ENCODE peak calls at places on chromosomes 5 and 9, in eight cellular contexts. One of them, this sample, is unnamed.
A peak's percentile ranks its signal among the peaks of the same experiment; 100 is the strongest.

GRCh38 chr5:108430931-108431608 is 49.2 kb upstream of the FBXL17 start:
- DNase-seq in SK-N-SH: no peak
- DNase-seq in Panc1: no peak
- DNase-seq in K562: no peak
- DNase-seq in A549: no peak
- DNase-seq in HCT116: no peak
- DNase-seq in GM23338: no peak
- DNase-seq in HepG2: no peak
- DNase-seq in this sample: no peak

GRCh38 chr9:136860529-136860928 is 5.6 kb downstream of the EDF1 start:
- DNase-seq in SK-N-SH: no peak
- DNase-seq in Panc1: no peak
- DNase-seq in K562: no peak
- DNase-seq in A549: no peak
- DNase-seq in HCT116: no peak
- DNase-seq in GM23338: no peak
- DNase-seq in HepG2: no peak
- DNase-seq in this sample: no peak

GRCh38 chr9:74940600-74940999 is 12.1 kb downstream of the C9orf40 start:
- DNase-seq in SK-N-SH: no peak
- DNase-seq in Panc1: no peak
- DNase-seq in K562: no peak
- DNase-seq in A549: no peak
- DNase-seq in HCT116: no peak
- DNase-seq in GM23338: peak; percentile 48
- DNase-seq in HepG2: peak; percentile 85
- DNase-seq in this sample: no peak

GRCh38 chr5:12023614-12024241 is 119.5 kb upstream of the CTNND2 start:
- DNase-seq in SK-N-SH: peak; percentile 6
- DNase-seq in Panc1: peak; percentile 28
- DNase-seq in K562: no peak
- DNase-seq in A549: no peak
- DNase-seq in HCT116: no peak
- DNase-seq in GM23338: peak; percentile 79
- DNase-seq in HepG2: peak; percentile 33
- DNase-seq in this sample: no peak

GRCh38 chr9:6667633-6668280 is 22.2 kb upstream of the GLDC start:
- DNase-seq in SK-N-SH: peak; percentile 75
- DNase-seq in Panc1: no peak
- DNase-seq in K562: peak; percentile 15
- DNase-seq in A549: peak; percentile 73
- DNase-seq in HCT116: no peak
- DNase-seq in GM23338: peak; percentile 57
- DNase-seq in HepG2: no peak
- DNase-seq in this sample: no peak

GRCh38 chr9:89359636-89360315 is 41.5 kb downstream of the SECISBP2 start:
- DNase-seq in SK-N-SH: no peak
- DNase-seq in Panc1: no peak
- DNase-seq in K562: no peak
- DNase-seq in A549: no peak
- DNase-seq in HCT116: no peak
- DNase-seq in GM23338: no peak
- DNase-seq in HepG2: no peak
- DNase-seq in this sample: no peak

GRCh38 chr9:114282104-114282485 is 40.8 kb upstream of the ORM1 start:
- DNase-seq in SK-N-SH: no peak
- DNase-seq in Panc1: no peak
- DNase-seq in K562: no peak
- DNase-seq in A549: no peak
- DNase-seq in HCT116: no peak
- DNase-seq in GM23338: no peak
- DNase-seq in HepG2: no peak
- DNase-seq in this sample: no peak

GRCh38 chr5:54905942-54906537 is 79.4 kb downstream of the ESM1 start:
- DNase-seq in SK-N-SH: peak; percentile 38
- DNase-seq in Panc1: peak; percentile 24
- DNase-seq in K562: peak; percentile 43
- DNase-seq in A549: peak; percentile 42
- DNase-seq in HCT116: peak; percentile 44
- DNase-seq in GM23338: peak; percentile 87
- DNase-seq in HepG2: peak; percentile 30
- DNase-seq in this sample: peak; percentile 14

GRCh38 chr5:132905938-132906337 is 32.5 kb downstream of the LEAP2 start:
- DNase-seq in SK-N-SH: no peak
- DNase-seq in Panc1: no peak
- DNase-seq in K562: no peak
- DNase-seq in A549: no peak
- DNase-seq in HCT116: no peak
- DNase-seq in GM23338: peak; percentile 32
- DNase-seq in HepG2: peak; percentile 79
- DNase-seq in this sample: peak; percentile 14

GRCh38 chr5:164687391-164687790 is 1182.0 kb downstream of the MAT2B start:
- DNase-seq in SK-N-SH: no peak
- DNase-seq in Panc1: no peak
- DNase-seq in K562: no peak
- DNase-seq in A549: no peak
- DNase-seq in HCT116: no peak
- DNase-seq in GM23338: no peak
- DNase-seq in HepG2: no peak
- DNase-seq in this sample: no peak

GRCh38 chr5:4555739-4556285 is 584.3 kb upstream of the ADAMTS16 start:
- DNase-seq in SK-N-SH: no peak
- DNase-seq in Panc1: no peak
- DNase-seq in K562: no peak
- DNase-seq in A549: no peak
- DNase-seq in HCT116: no peak
- DNase-seq in GM23338: no peak
- DNase-seq in HepG2: no peak
- DNase-seq in this sample: no peak

GRCh38 chr5:148805323-148806290 is 20.8 kb upstream of the ADRB2 start:
- DNase-seq in SK-N-SH: peak; percentile 36
- DNase-seq in Panc1: no peak
- DNase-seq in K562: peak; percentile 52
- DNase-seq in A549: no peak
- DNase-seq in HCT116: no peak
- DNase-seq in GM23338: peak; percentile 22
- DNase-seq in HepG2: no peak
- DNase-seq in this sample: peak; percentile 85

GRCh38 chr5:169146158-169146557 is 154.8 kb downstream of the SLIT3 start:
- DNase-seq in SK-N-SH: no peak
- DNase-seq in Panc1: no peak
- DNase-seq in K562: no peak
- DNase-seq in A549: no peak
- DNase-seq in HCT116: no peak
- DNase-seq in GM23338: no peak
- DNase-seq in HepG2: no peak
- DNase-seq in this sample: no peak

GRCh38 chr9:7103382-7104170 is 345.8 kb downstream of the KDM4C start:
- DNase-seq in SK-N-SH: peak; percentile 3
- DNase-seq in Panc1: no peak
- DNase-seq in K562: no peak
- DNase-seq in A549: no peak
- DNase-seq in HCT116: no peak
- DNase-seq in GM23338: peak; percentile 63
- DNase-seq in HepG2: no peak
- DNase-seq in this sample: peak; percentile 16

GRCh38 chr5:60507687-60508086 is 192.3 kb downstream of the DEPDC1B start:
- DNase-seq in SK-N-SH: no peak
- DNase-seq in Panc1: no peak
- DNase-seq in K562: no peak
- DNase-seq in A549: no peak
- DNase-seq in HCT116: no peak
- DNase-seq in GM23338: no peak
- DNase-seq in HepG2: no peak
- DNase-seq in this sample: no peak

GRCh38 chr9:90053027-90053426 is 448.2 kb downstream of the GADD45G start:
- DNase-seq in SK-N-SH: no peak
- DNase-seq in Panc1: no peak
- DNase-seq in K562: peak; percentile 52
- DNase-seq in A549: no peak
- DNase-seq in HCT116: peak; percentile 18
- DNase-seq in GM23338: peak; percentile 74
- DNase-seq in HepG2: no peak
- DNase-seq in this sample: no peak

GRCh38 chr5:173689171-173689676 is 72.8 kb upstream of the BOD1 start:
- DNase-seq in SK-N-SH: no peak
- DNase-seq in Panc1: no peak
- DNase-seq in K562: no peak
- DNase-seq in A549: peak; percentile 93
- DNase-seq in HCT116: no peak
- DNase-seq in GM23338: peak; percentile 31
- DNase-seq in HepG2: peak; percentile 90
- DNase-seq in this sample: no peak

GRCh38 chr5:115432691-115433090 is 111.9 kb downstream of the FEM1C start:
- DNase-seq in SK-N-SH: no peak
- DNase-seq in Panc1: no peak
- DNase-seq in K562: no peak
- DNase-seq in A549: no peak
- DNase-seq in HCT116: no peak
- DNase-seq in GM23338: no peak
- DNase-seq in HepG2: no peak
- DNase-seq in this sample: no peak

GRCh38 chr5:170393235-170393634 is 4.1 kb upstream of the KCNMB1 start:
- DNase-seq in SK-N-SH: no peak
- DNase-seq in Panc1: no peak
- DNase-seq in K562: no peak
- DNase-seq in A549: no peak
- DNase-seq in HCT116: no peak
- DNase-seq in GM23338: no peak
- DNase-seq in HepG2: no peak
- DNase-seq in this sample: no peak

GRCh38 chr9:99253772-99254431 is 31.8 kb downstream of the SEC61B start:
- DNase-seq in SK-N-SH: no peak
- DNase-seq in Panc1: no peak
- DNase-seq in K562: no peak
- DNase-seq in A549: no peak
- DNase-seq in HCT116: no peak
- DNase-seq in GM23338: peak; percentile 19
- DNase-seq in HepG2: no peak
- DNase-seq in this sample: no peak

GRCh38 chr5:13359326-13359725 is 585.2 kb downstream of the DNAH5 start:
- DNase-seq in SK-N-SH: no peak
- DNase-seq in Panc1: no peak
- DNase-seq in K562: no peak
- DNase-seq in A549: no peak
- DNase-seq in HCT116: no peak
- DNase-seq in GM23338: no peak
- DNase-seq in HepG2: no peak
- DNase-seq in this sample: no peak

GRCh38 chr5:129904102-129904666 is at the start of gene CHSY3:
- DNase-seq in SK-N-SH: peak; percentile 71
- DNase-seq in Panc1: no peak
- DNase-seq in K562: peak; percentile 29
- DNase-seq in A549: peak; percentile 40
- DNase-seq in HCT116: peak; percentile 46
- DNase-seq in GM23338: peak; percentile 84
- DNase-seq in HepG2: peak; percentile 25
- DNase-seq in this sample: no peak

GRCh38 chr5:151037561-151038291 is 17.3 kb downstream of the GPX3 start:
- DNase-seq in SK-N-SH: no peak
- DNase-seq in Panc1: no peak
- DNase-seq in K562: no peak
- DNase-seq in A549: no peak
- DNase-seq in HCT116: no peak
- DNase-seq in GM23338: no peak
- DNase-seq in HepG2: peak; percentile 31
- DNase-seq in this sample: no peak

GRCh38 chr9:120875954-120876841 is 790 bp downstream of the PHF19 start:
- DNase-seq in SK-N-SH: peak; percentile 94
- DNase-seq in Panc1: no peak
- DNase-seq in K562: peak; percentile 100
- DNase-seq in A549: peak; percentile 93
- DNase-seq in HCT116: peak; percentile 73
- DNase-seq in GM23338: peak; percentile 85
- DNase-seq in HepG2: peak; percentile 86
- DNase-seq in this sample: peak; percentile 98

GRCh38 chr5:167851416-167851815 is 440.0 kb upstream of the WWC1 start:
- DNase-seq in SK-N-SH: no peak
- DNase-seq in Panc1: no peak
- DNase-seq in K562: no peak
- DNase-seq in A549: no peak
- DNase-seq in HCT116: no peak
- DNase-seq in GM23338: no peak
- DNase-seq in HepG2: no peak
- DNase-seq in this sample: no peak

DNA sequence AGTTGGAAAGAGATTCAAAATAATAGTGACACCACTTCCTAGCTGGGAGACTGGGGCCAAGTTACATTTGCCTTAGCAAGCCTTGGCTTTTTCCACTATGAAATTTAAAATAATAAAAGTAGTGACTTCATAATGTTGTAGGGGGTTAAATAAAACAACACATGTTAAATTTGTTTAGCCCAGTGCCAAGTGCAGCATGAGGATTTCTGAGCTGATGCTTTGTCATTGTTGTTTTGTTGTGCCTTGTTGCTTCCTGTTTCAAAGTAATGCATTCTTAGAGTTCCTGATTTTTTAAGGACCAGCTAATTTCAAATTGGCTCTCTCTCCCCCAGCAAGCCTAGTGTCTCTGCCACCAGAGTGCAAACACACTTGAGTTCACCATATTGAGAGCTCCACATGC is 270.7 kb upstream of the PAPPA start:
- DNase-seq in SK-N-SH: no peak
- DNase-seq in Panc1: no peak
- DNase-seq in K562: no peak
- DNase-seq in A549: no peak
- DNase-seq in HCT116: no peak
- DNase-seq in GM23338: no peak
- DNase-seq in HepG2: no peak
- DNase-seq in this sample: no peak
- TF ChIP-seq REST in SK-N-SH: no peak
- TF ChIP-seq REST in Panc1: no peak
- TF ChIP-seq REST in K562: no peak
- TF ChIP-seq REST in A549: no peak
- TF ChIP-seq REST in HCT116: no peak
- TF ChIP-seq REST in GM23338: no peak
- TF ChIP-seq REST in HepG2: no peak
- TF ChIP-seq REST in this sample: no peak

GRCh38 chr9:117153021-117153420 is 261.8 kb downstream of the ASTN2 start:
- DNase-seq in SK-N-SH: no peak
- DNase-seq in Panc1: no peak
- DNase-seq in K562: no peak
- DNase-seq in A549: no peak
- DNase-seq in HCT116: no peak
- DNase-seq in GM23338: no peak
- DNase-seq in HepG2: no peak
- DNase-seq in this sample: no peak
- TF ChIP-seq REST in SK-N-SH: no peak
- TF ChIP-seq REST in Panc1: no peak
- TF ChIP-seq REST in K562: no peak
- TF ChIP-seq REST in A549: no peak
- TF ChIP-seq REST in HCT116: no peak
- TF ChIP-seq REST in GM23338: no peak
- TF ChIP-seq REST in HepG2: no peak
- TF ChIP-seq REST in this sample: no peak

GRCh38 chr5:38500861-38501260 is 55.6 kb downstream of the LIFR start:
- DNase-seq in SK-N-SH: no peak
- DNase-seq in Panc1: no peak
- DNase-seq in K562: no peak
- DNase-seq in A549: no peak
- DNase-seq in HCT116: no peak
- DNase-seq in GM23338: no peak
- DNase-seq in HepG2: no peak
- DNase-seq in this sample: no peak
- TF ChIP-seq REST in SK-N-SH: no peak
- TF ChIP-seq REST in Panc1: no peak
- TF ChIP-seq REST in K562: no peak
- TF ChIP-seq REST in A549: no peak
- TF ChIP-seq REST in HCT116: no peak
- TF ChIP-seq REST in GM23338: no peak
- TF ChIP-seq REST in HepG2: no peak
- TF ChIP-seq REST in this sample: no peak

GRCh38 chr9:132937463-132937901 is 6.9 kb downstream of the TSC1 start:
- DNase-seq in SK-N-SH: no peak
- DNase-seq in Panc1: no peak
- DNase-seq in K562: no peak
- DNase-seq in A549: no peak
- DNase-seq in HCT116: no peak
- DNase-seq in GM23338: no peak
- DNase-seq in HepG2: no peak
- DNase-seq in this sample: no peak
- TF ChIP-seq REST in SK-N-SH: no peak
- TF ChIP-seq REST in Panc1: no peak
- TF ChIP-seq REST in K562: no peak
- TF ChIP-seq REST in A549: no peak
- TF ChIP-seq REST in HCT116: no peak
- TF ChIP-seq REST in GM23338: no peak
- TF ChIP-seq REST in HepG2: no peak
- TF ChIP-seq REST in this sample: no peak

This sample was measured in HL-60.